ENCODE peak calls at places on chromosomes 2 and 18, in six cellular contexts. E, A, I, J, C and F are unnamed samples.
A peak's percentile ranks its signal among the peaks of the same experiment; 100 is the strongest.

GRCh38 chr2:99085400-99085799 is 56.1 kb upstream of the C2orf15 start:
- DNase-seq in C (no peak), A (no peak), J (no peak), E (no peak), I (no peak), F (no peak)

GRCh38 chr2:149166958-149167810 is 128.7 kb downstream of the LYPD6B start:
- DNase-seq in E (peak; percentile 23), I (no peak), C (no peak), A (peak; percentile 16), J (peak; percentile 34), F (no peak)

GRCh38 chr2:144082327-144082726 is 437.6 kb downstream of the ZEB2 start:
- DNase-seq in J (no peak), I (no peak), E (no peak), A (no peak), C (no peak), F (no peak)

GRCh38 chr2:186496401-186496800 is 10.3 kb downstream of the ZC3H15 start:
- DNase-seq in J (no peak), E (no peak), I (no peak), A (no peak), C (no peak), F (no peak)

GRCh38 chr2:239311132-239312040 is 89.4 kb downstream of the HDAC4 start:
- DNase-seq in C (no peak), E (no peak), I (peak; percentile 24), J (no peak), A (no peak), F (peak; percentile 25)

GRCh38 chr2:1976725-1977416 is 232.6 kb upstream of the PXDN start:
- DNase-seq in J (no peak), C (no peak), A (no peak), I (no peak), E (no peak), F (no peak)

GRCh38 chr18:47263828-47264314 is 12.4 kb upstream of the SKOR2 start:
- DNase-seq in A (no peak), I (no peak), E (no peak), J (no peak), C (no peak), F (no peak)

GRCh38 chr2:201930831-201931230 is 102.8 kb upstream of the FZD7 start:
- DNase-seq in J (no peak), E (no peak), A (no peak), C (no peak), I (no peak), F (no peak)

GRCh38 chr2:157055660-157056199 is 201.8 kb upstream of the GALNT5 start:
- DNase-seq in I (no peak), E (no peak), J (no peak), A (no peak), C (no peak), F (no peak)

GRCh38 chr2:38750011-38750792 is 959 bp downstream of the SRSF7 start:
- DNase-seq in C (peak; percentile 67), E (peak; percentile 10), J (peak; percentile 51), A (peak; percentile 35), I (no peak), F (peak; percentile 63)

GRCh38 chr2:134391751-134392160 is 137.9 kb downstream of the MGAT5 start:
- DNase-seq in C (no peak), I (no peak), J (no peak), E (no peak), A (no peak), F (no peak)

GRCh38 chr18:59918320-59918755 is 18.5 kb downstream of the PMAIP1 start:
- DNase-seq in E (no peak), I (peak; percentile 24), C (peak; percentile 64), J (no peak), A (no peak), F (peak; percentile 35)

GRCh38 chr2:109494842-109495241 is 118.9 kb downstream of the SEPTIN10 start:
- DNase-seq in J (no peak), C (no peak), E (no peak), I (no peak), A (no peak), F (peak; percentile 62)

GRCh38 chr18:10519999-10520935 is 5.6 kb upstream of the NAPG start:
- DNase-seq in J (peak; percentile 49), I (peak; percentile 68), C (peak; percentile 87), A (peak; percentile 33), E (peak; percentile 26), F (peak; percentile 89)

GRCh38 chr2:168494190-168494711 is 38.2 kb downstream of the CERS6 start:
- DNase-seq in J (no peak), E (no peak), C (no peak), A (no peak), I (no peak), F (no peak)

GRCh38 chr2:8636691-8637636 is 44.9 kb upstream of the ID2 start:
- DNase-seq in I (no peak), A (no peak), E (no peak), J (no peak), C (peak; percentile 31), F (no peak)

GRCh38 chr18:37385846-37386435 is 179.7 kb downstream of the CELF4 start:
- DNase-seq in A (no peak), E (no peak), C (no peak), J (no peak), I (peak; percentile 43), F (no peak)

GRCh38 chr2:15166878-15167277 is 394.3 kb downstream of the NBAS start:
- DNase-seq in J (no peak), I (no peak), A (no peak), E (no peak), C (no peak), F (no peak)

GRCh38 chr2:199606193-199606780 is 148.5 kb upstream of the SATB2 start:
- DNase-seq in J (no peak), C (no peak), A (no peak), I (no peak), E (no peak), F (no peak)

GRCh38 chr2:157874997-157875719 is 972 bp downstream of the ACVR1 start:
- DNase-seq in E (no peak), I (no peak), C (peak; percentile 42), A (no peak), J (no peak), F (no peak)

GRCh38 chr2:152635635-152636298 is 81.5 kb downstream of the PRPF40A start:
- DNase-seq in C (peak; percentile 56), E (peak; percentile 42), I (peak; percentile 19), J (peak; percentile 51), A (peak; percentile 70), F (peak; percentile 70)

GRCh38 chr2:113291191-113291590 is 12.5 kb upstream of the PAX8 start:
- DNase-seq in I (no peak), C (no peak), J (no peak), E (no peak), A (no peak), F (peak; percentile 60)

GRCh38 chr2:97742381-97742847 is 29.0 kb downstream of the ZAP70 start:
- DNase-seq in A (no peak), C (peak; percentile 24), J (peak; percentile 61), I (no peak), E (no peak), F (no peak)

GRCh38 chr18:76467371-76468190 is 27.5 kb downstream of the ZNF516 start:
- DNase-seq in A (no peak), E (no peak), I (no peak), J (no peak), C (no peak), F (no peak)

GRCh38 chr2:24620936-24621335 is 129.9 kb downstream of the NCOA1 start:
- DNase-seq in A (no peak), E (no peak), I (no peak), J (no peak), C (no peak), F (no peak)

GRCh38 chr2:204731996-204732395 is 186.7 kb downstream of the PARD3B start:
- DNase-seq in C (no peak), A (no peak), J (no peak), I (no peak), E (no peak), F (no peak)